ENCODE peak calls at places on chromosomes 12 and 14, in four cellular contexts. S is RWPE1, G is Kasumi-1, Y is Peyer's patch. N is an unnamed sample.

GRCh38 chr14:100065161-100065871 is at the start of gene EVL:
- DNase-seq in S (no peak), G (peak; percentile 88), Y (peak; percentile 93), N (peak; percentile 83)

GRCh38 chr14:68088463-68088862 is 268.9 kb downstream of the RAD51B start:
- DNase-seq in G (no peak), Y (no peak), S (no peak), N (no peak)

GRCh38 chr14:104681689-104682074 is 7.7 kb upstream of the INF2 start:
- DNase-seq in Y (peak; percentile 88), G (no peak), S (peak; percentile 83), N (no peak)

GRCh38 chr12:117986705-117987469 is 18.1 kb upstream of the KSR2 start:
- DNase-seq in S (peak; percentile 76), Y (no peak), G (no peak), N (no peak)

GRCh38 chr14:104786726-104787675 is 8.5 kb downstream of the AKT1 start:
- DNase-seq in S (no peak), Y (no peak), G (no peak), N (no peak)

GRCh38 chr14:91317381-91318313 is 73.1 kb upstream of the GPR68 start:
- DNase-seq in G (peak; percentile 86), Y (peak; percentile 93), S (peak; percentile 26), N (peak; percentile 84)

GRCh38 chr12:64825143-64826011 is 930 bp downstream of the TBC1D30 start:
- DNase-seq in G (no peak), S (no peak), Y (no peak), N (no peak)

GRCh38 chr12:14771651-14772137 is 31.6 kb downstream of the WBP11 start:
- DNase-seq in G (peak; percentile 18), Y (no peak), S (no peak), N (no peak)

GRCh38 chr12:32486158-32486557 is 86.8 kb downstream of the FGD4 start:
- DNase-seq in Y (no peak), G (no peak), S (no peak), N (no peak)

GRCh38 chr14:50497351-50497750 is 35.0 kb downstream of the MAP4K5 start:
- DNase-seq in Y (no peak), S (no peak), G (no peak), N (no peak)

GRCh38 chr12:8527250-8528130 is 13.2 kb downstream of the CLEC4E start:
- DNase-seq in G (no peak), Y (no peak), S (no peak), N (no peak)

N was measured in GDM1.